ENCODE peak calls at places on chromosome 21, in seven cellular contexts. E is heart right ventricle, G is mammary epithelial cell, C is heart left ventricle, K is fibroblast of lung, M is right cardiac atrium, F is uterus. P is an unnamed sample. For H3K27me3, the result is how much of the 10 kb centered on the place peaks cover.

GRCh38 chr21:46437096-46437498 is 21.6 kb upstream of the DIP2A start:
- DNase-seq in E (no peak), G (no peak), C (no peak), K (no peak), M (no peak), F (no peak), P (no peak)

GRCh38 chr21:44267655-44268142 is 6.0 kb upstream of the DNMT3L start:
- DNase-seq in E (no peak), G (no peak), C (no peak), K (peak), M (peak), F (peak), P (no peak)

GRCh38 chr21:27526451-27526850 is 559.6 kb upstream of the ADAMTS5 start:
- DNase-seq in E (no peak), G (no peak), C (no peak), K (no peak), M (peak), F (no peak), P (no peak)

GRCh38 chr21:27269646-27270045 is 302.8 kb upstream of the ADAMTS5 start:
- DNase-seq in E (no peak), G (peak), C (no peak), K (peak), M (no peak), F (no peak), P (peak)

GRCh38 chr21:26952274-26953066 is 14.4 kb downstream of the ADAMTS5 start:
- DNase-seq in E (no peak), G (no peak), C (no peak), K (no peak), M (no peak), F (no peak), P (no peak)

GRCh38 chr21:34243562-34243961 is 120.2 kb upstream of the KCNE2 start:
- DNase-seq in E (no peak), G (peak), C (no peak), K (peak), M (no peak), F (no peak), P (no peak)

GRCh38 chr21:43809853-43810504 is 20.6 kb downstream of the RRP1 start:
- DNase-seq in E (no peak), G (no peak), C (no peak), K (no peak), M (peak), F (no peak), P (no peak)

GRCh38 chr21:36030581-36031189 is 29.6 kb downstream of the SETD4 start:
- DNase-seq in E (no peak), G (no peak), C (no peak), K (peak), M (no peak), F (no peak), P (no peak)

GRCh38 chr21:38660333-38661295 is 145.1 kb upstream of the ETS2 start:
- DNase-seq in E (peak), G (no peak), C (peak), K (no peak), M (peak), F (peak), P (no peak)

GRCh38 chr21:26769613-26770188 is 75.5 kb downstream of the ADAMTS1 start:
- DNase-seq in E (no peak), G (no peak), C (no peak), K (peak), M (no peak), F (peak), P (peak)

GRCh38 chr21:46392921-46393320 is 65.8 kb upstream of the DIP2A start:
- DNase-seq in E (peak), G (no peak), C (peak), K (no peak), M (no peak), F (peak), P (no peak)

DNA sequence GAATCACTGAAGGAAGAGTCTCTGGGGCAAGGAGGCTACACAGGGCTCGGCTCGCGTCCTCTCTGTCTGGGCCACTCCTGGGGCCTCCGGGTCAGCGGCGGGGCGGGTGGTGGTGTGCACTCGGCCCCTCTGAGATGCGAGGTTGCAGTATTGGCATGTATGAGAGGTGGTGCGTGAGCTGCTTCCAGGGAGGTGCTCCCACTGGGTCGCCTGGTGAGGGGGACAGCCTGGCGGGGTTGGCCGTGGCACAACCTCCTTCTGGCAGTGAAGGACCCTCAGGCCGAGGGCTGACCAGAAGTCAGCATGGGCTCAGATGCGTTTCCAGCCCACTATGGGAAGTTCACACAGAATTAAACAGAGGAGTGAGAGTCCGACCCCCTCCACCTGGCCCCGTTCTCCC is 38.5 kb upstream of the COL18A1 start:
- DNase-seq in E (peak), G (no peak), C (no peak), K (no peak), M (peak), F (no peak), P (no peak)
- H3K27ac ChIP-seq in E (peak), G (no peak), C (no peak), K (peak), M (no peak), F (peak), P (peak)

DNA sequence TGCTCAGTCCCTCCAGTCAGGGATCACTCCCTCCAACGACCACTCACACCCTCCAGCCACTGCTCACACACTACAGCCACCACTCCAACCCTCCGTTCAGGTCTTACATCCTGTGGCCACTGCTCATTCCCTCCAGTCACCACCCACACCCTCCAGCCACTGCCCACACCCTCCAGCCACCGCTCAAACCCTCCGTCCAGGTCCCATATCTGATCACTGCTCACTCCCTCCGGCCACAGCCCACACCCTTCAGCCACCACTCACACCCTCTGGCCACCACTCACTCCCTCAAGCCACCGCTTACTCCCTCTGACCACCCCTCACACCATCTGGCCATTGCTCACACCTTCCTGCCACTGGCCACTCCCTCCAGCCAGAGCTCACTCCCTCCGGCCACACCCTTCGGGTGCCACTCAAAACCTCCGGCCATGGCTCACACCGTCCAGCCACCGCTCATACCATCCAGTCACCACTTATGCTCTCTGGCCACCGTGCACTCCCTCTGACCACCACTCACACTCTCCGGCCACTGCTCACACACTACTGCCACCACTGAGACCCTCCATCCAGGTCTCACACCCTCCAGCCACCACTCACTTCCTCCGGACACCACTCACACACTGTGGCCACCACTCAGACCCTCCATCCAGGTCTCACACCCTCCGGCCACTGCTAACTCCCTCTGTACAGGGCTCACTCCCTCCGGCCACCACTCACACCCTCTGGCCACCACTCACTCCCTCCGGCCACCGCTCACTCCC is 4.7 kb upstream of the TFF1 start:
- DNase-seq in E (no peak), G (no peak), C (no peak), K (no peak), M (no peak), F (no peak), P (no peak)
- H3K27me3 ChIP-seq in E (under half), G (under half), C (under half), K (under half), M (under half), F (under half), P (under half)

GRCh38 chr21:33230518-33231324 is 983 bp downstream of the IFNAR2 start:
- DNase-seq in E (peak), G (peak), C (peak), K (peak), M (peak), F (peak), P (no peak)

GRCh38 chr21:33234618-33235520 is 5.1 kb downstream of the IFNAR2 start:
- DNase-seq in E (no peak), G (no peak), C (no peak), K (no peak), M (no peak), F (no peak), P (no peak)

GRCh38 chr21:33231526-33231925 is 1.8 kb downstream of the IFNAR2 start:
- DNase-seq in E (no peak), G (no peak), C (no peak), K (no peak), M (no peak), F (no peak), P (no peak)

GRCh38 chr21:33229776-33230517 is at the start of gene IFNAR2:
- DNase-seq in E (peak), G (peak), C (peak), K (peak), M (peak), F (peak), P (no peak)

GRCh38 chr21:33232640-33233039 is 2.9 kb downstream of the IFNAR2 start:
- DNase-seq in E (no peak), G (peak), C (no peak), K (no peak), M (no peak), F (no peak), P (no peak)
- H3K27ac ChIP-seq in E (peak), G (peak), C (no peak), K (no peak), M (peak), F (no peak), P (no peak)

GRCh38 chr21:28908351-28908750 is 84.3 kb downstream of the LTN1 start:
- DNase-seq in E (no peak), G (no peak), C (no peak), K (no peak), M (no peak), F (no peak), P (no peak)

GRCh38 chr21:28903448-28903847 is 89.2 kb downstream of the LTN1 start:
- DNase-seq in E (no peak), G (no peak), C (no peak), K (no peak), M (no peak), F (no peak), P (no peak)

GRCh38 chr21:28906841-28907240 is 85.8 kb downstream of the LTN1 start:
- DNase-seq in E (no peak), G (no peak), C (no peak), K (no peak), M (no peak), F (no peak), P (no peak)

GRCh38 chr21:28906236-28906635 is 86.4 kb downstream of the LTN1 start:
- DNase-seq in E (no peak), G (no peak), C (no peak), K (no peak), M (no peak), F (no peak), P (no peak)

DNA sequence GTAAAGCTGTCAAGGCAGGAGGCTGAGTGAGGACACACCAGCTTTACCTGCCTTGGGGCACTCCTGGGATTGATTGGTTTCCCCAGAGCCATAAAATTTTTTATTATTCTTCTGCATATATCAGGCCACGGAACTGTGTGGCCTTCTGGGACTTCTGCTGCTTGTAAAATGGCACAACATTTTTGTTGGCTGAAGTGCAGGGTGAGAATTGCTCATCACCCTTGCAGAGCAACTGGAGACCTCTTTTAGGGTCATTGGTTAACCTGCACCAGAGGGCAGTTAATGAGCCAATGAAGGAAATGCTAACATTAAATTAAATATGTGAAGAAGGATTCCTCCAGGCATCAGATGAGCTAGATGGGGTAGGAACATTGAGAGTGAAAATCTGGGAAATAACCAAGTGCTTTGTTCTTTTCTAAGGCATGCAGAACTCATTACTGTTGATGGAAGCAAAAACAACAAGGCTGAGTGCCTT is 87.7 kb downstream of the LTN1 start:
- DNase-seq in E (no peak), G (no peak), C (no peak), K (no peak), M (no peak), F (no peak), P (no peak)
- H3K27me3 ChIP-seq in E (under half), G (under half), C (under half), K (under half), M (under half), F (under half), P (under half)

GRCh38 chr21:42560517-42561179 is 47.0 kb downstream of the SLC37A1 start:
- DNase-seq in E (no peak), G (no peak), C (no peak), K (no peak), M (no peak), F (no peak), P (no peak)
- H3K27ac ChIP-seq in E (no peak), G (no peak), C (no peak), K (no peak), M (no peak), F (no peak), P (no peak)